ENCODE peak calls at places on chromosomes 7 and 10, in seven cellular contexts. E, P, U, S, O, X and H are unnamed samples.

GRCh38 chr10:84415539-84416244 is 87.3 kb downstream of the CCSER2 start:
- DNase-seq in E (no peak), U (peak), X (no peak), S (no peak), P (no peak), O (peak), H (no peak)

GRCh38 chr7:40509301-40509700 is 374.5 kb downstream of the SUGCT start:
- DNase-seq in X (no peak), U (no peak), O (no peak), P (no peak), E (no peak), S (no peak), H (no peak)

GRCh38 chr7:129989466-129989865 is 36.7 kb upstream of the UBE2H start:
- DNase-seq in O (peak), E (no peak), U (no peak), S (no peak), X (no peak), P (no peak), H (no peak)

GRCh38 chr7:133654547-133654946 is 401.7 kb downstream of the EXOC4 start:
- DNase-seq in S (no peak), X (no peak), P (no peak), U (no peak), E (no peak), O (no peak), H (no peak)

GRCh38 chr10:91682912-91683311 is 50.0 kb upstream of the PPP1R3C start:
- DNase-seq in E (no peak), U (no peak), X (no peak), S (no peak), P (no peak), O (no peak), H (no peak)

GRCh38 chr10:45315508-45315907 is at the start of gene OR13A1:
- DNase-seq in E (no peak), P (no peak), U (no peak), X (no peak), S (no peak), O (no peak), H (no peak)

GRCh38 chr7:158555034-158555520 is 32.5 kb downstream of the PTPRN2 start:
- DNase-seq in X (no peak), U (no peak), P (peak), S (no peak), E (no peak), O (no peak), H (no peak)

GRCh38 chr7:80361948-80362347 is 149.9 kb downstream of the GNAT3 start:
- DNase-seq in O (no peak), S (peak), X (no peak), U (no peak), E (no peak), P (no peak), H (no peak)

GRCh38 chr10:34834274-34834673 is 19.2 kb upstream of the PARD3 start:
- DNase-seq in E (no peak), P (no peak), X (no peak), O (peak), U (no peak), S (no peak), H (no peak)

DNA sequence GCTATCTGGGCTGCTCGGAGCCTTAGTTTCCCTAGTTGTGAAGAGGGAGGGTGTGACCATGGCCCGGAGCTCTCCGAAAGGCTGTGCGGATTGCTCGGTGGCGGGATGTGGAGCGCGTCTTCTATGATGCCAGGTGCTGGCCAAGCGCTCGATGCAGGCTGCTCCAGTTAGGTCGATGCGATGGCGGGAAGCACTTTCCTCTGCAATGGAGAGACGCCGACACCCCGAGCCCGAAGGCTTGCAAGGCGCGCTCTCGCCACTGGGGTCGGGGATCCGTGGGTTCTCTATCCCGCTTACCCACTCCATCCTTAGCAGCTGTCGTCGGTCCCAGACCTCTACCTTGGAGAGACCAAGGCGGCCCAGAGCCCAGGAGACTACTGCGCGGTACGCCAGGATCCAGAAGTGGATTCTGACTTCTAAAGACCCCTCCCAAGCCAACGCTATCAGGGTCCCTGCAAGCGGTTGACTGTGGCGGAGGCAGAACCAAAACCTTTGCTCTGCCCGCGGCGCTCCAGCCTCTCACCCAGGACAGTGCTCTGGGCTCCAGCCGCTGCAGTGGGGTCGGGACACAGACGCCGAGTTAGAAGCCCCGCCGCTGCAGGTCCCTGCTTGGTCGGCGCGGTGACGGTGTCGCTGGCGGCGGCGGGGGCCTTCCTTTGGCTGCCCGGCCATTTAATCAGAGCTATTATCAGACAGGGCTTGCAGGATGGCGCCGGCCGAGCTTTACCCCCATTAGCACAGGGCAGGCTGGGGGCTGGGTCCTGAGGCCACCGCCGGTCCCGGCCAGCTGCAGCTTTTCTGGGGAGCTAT is 7.8 kb upstream of the TBX20 start:
- DNase-seq in O (no peak), X (no peak), U (no peak), E (no peak), P (no peak), S (no peak), H (no peak)
- H3K4me3 ChIP-seq in O (no peak), X (no peak), U (no peak), E (no peak), P (no peak), S (no peak), H (no peak)

GRCh38 chr10:104170610-104171269 is 48.8 kb downstream of the SFR1 start:
- DNase-seq in P (no peak), O (no peak), U (no peak), X (no peak), S (no peak), E (peak), H (no peak)
- H3K4me3 ChIP-seq in P (no peak), O (no peak), U (no peak), X (no peak), S (no peak), E (no peak), H (no peak)

DNA sequence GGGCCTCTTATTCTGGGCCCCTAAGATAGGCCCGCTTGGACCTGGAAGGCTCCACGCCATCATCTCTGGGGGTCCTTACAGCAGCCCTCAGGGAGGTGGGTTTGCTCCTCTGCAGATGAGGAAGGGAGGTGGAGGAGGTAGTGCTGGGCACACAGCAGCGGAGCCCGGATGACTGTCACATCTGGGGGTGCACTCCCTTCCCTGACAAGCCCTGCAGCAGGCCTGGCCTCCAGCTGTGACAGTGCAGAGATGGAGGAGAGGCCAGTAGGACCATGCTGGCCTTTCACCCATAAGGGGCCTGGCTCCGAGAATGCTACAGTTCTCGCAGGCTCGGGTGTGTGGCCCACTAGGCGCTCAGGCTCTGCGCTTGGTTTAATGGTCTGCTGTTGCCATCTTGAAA is 9.2 kb downstream of the GDF2 start:
- DNase-seq in X (no peak), U (no peak), P (peak), E (no peak), O (no peak), S (no peak), H (no peak)
- H3K4me3 ChIP-seq in X (no peak), U (no peak), P (no peak), E (no peak), O (no peak), S (no peak), H (no peak)

GRCh38 chr7:22726345-22726848 is 603 bp upstream of the IL6 start:
- DNase-seq in U (peak), E (peak), O (peak), S (peak), X (peak), P (no peak), H (peak)

GRCh38 chr7:22730921-22731654 is 4.1 kb downstream of the IL6 start:
- DNase-seq in U (peak), X (peak), S (peak), P (no peak), E (no peak), O (peak), H (no peak)

GRCh38 chr7:22729180-22729579 is 2.2 kb downstream of the IL6 start:
- DNase-seq in X (peak), E (no peak), S (peak), O (no peak), U (no peak), P (no peak), H (no peak)

GRCh38 chr7:22726849-22727792 is at the start of gene IL6:
- DNase-seq in X (peak), E (peak), U (peak), P (peak), O (peak), S (peak), H (peak)

DNA sequence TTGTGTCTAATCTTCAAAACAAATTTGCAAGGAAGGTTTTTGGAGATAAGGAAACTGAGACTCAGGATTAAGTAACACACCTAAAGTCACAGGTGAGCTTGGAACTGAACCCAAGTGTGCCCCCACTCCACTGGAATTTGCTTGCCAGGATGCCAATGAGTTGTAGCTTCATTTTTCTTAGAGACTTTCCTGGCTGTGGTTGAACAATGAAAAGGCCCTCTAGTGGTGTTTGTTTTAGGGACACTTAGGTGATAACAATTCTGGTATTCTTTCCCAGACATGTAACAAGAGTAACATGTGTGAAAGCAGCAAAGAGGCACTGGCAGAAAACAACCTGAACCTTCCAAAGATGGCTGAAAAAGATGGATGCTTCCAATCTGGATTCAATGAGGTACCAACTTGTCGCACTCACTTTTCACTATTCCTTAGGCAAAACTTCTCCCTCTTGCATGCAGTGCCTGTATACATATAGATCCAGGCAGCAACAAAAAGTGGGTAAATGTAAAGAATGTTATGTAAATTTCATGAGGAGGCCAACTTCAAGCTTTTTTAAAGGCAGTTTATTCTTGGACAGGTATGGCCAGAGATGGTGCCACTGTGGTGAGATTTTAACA is 1.5 kb downstream of the IL6 start:
- DNase-seq in U (peak), S (peak), E (peak), X (peak), O (peak), P (no peak), H (peak)
- H3K4me3 ChIP-seq in U (no peak), S (peak), E (no peak), X (peak), O (no peak), P (no peak), H (no peak)

GRCh38 chr7:25179771-25180591 is 48.3 kb downstream of the NPVF start:
- DNase-seq in U (peak), O (peak), P (peak), S (peak), E (peak), X (peak), H (peak)
- H3K4me3 ChIP-seq in U (peak), O (peak), P (peak), S (peak), E (peak), X (peak), H (peak)

DNA sequence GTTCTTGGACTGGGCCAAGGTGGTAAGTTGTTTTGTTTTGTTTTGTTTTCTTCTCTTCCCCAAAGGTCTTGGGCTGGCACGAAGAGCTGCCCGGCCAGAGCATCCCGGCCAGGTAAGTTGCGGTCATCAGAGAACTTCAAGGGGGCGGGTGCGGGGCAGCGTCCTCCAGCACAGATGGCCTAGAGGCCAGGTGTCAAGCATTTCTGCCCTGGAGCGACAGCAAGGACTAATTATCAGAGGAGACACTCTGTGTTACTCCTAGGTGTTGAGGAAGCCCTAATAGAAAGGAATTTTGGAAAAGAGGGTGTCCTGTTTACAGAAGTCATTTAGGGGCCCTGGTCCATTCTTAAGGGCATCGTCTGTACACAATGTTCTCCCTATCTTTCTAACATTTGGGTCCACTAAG is 1.2 kb downstream of the ITGB8 start:
- DNase-seq in X (no peak), S (no peak), E (no peak), O (no peak), P (no peak), U (no peak), H (no peak)
- H3K4me3 ChIP-seq in X (peak), S (peak), E (no peak), O (peak), P (peak), U (peak), H (no peak)